ENCODE peak calls at places on chromosomes 1 and 21, in nine cellular contexts. P, H, Y, K, I, T, J, D and A are unnamed samples. For H3K4me1, the result is how much of the 10 kb centered on the place peaks cover.

GRCh38 chr1:218674280-218674773 is 329.2 kb downstream of the TGFB2 start:
- DNase-seq in P (no peak), D (no peak), H (peak), J (no peak), Y (no peak), I (peak), T (no peak), K (no peak), A (peak)

GRCh38 chr1:230542054-230542453 is 100.2 kb upstream of the COG2 start:
- DNase-seq in J (no peak), K (peak), P (no peak), H (no peak), D (no peak), I (no peak), Y (no peak), T (no peak), A (no peak)

GRCh38 chr1:44808063-44808937 is at the start of gene BTBD19:
- DNase-seq in Y (peak), T (peak), I (no peak), D (peak), P (peak), K (no peak), J (peak), H (peak), A (peak)

GRCh38 chr1:184800876-184801275 is 46.2 kb upstream of the EDEM3 start:
- DNase-seq in T (no peak), P (no peak), I (no peak), K (no peak), H (no peak), J (no peak), Y (no peak), D (no peak), A (no peak)

GRCh38 chr21:33951276-33952178 is 35.9 kb upstream of the ATP5PO start:
- DNase-seq in I (no peak), Y (no peak), H (peak), T (no peak), D (no peak), P (no peak), K (no peak), J (no peak), A (no peak)

GRCh38 chr1:153841463-153841994 is 66.3 kb downstream of the SLC27A3 start:
- DNase-seq in D (no peak), P (no peak), J (no peak), I (no peak), T (no peak), Y (no peak), H (no peak), K (no peak), A (no peak)

GRCh38 chr1:234722904-234723588 is 113.1 kb upstream of the IRF2BP2 start:
- DNase-seq in P (peak), K (peak), T (peak), H (no peak), D (peak), Y (peak), I (peak), J (peak), A (peak)

GRCh38 chr1:64864018-64864945 is 102.1 kb downstream of the JAK1 start:
- DNase-seq in D (no peak), J (no peak), I (no peak), H (no peak), T (peak), P (peak), Y (peak), K (no peak), A (no peak)

GRCh38 chr1:79431341-79431740 is 424.8 kb upstream of the ADGRL4 start:
- DNase-seq in I (no peak), T (no peak), H (no peak), D (no peak), K (no peak), Y (no peak), J (no peak), P (no peak), A (no peak)

GRCh38 chr1:154485106-154485505 is 16.9 kb upstream of the TDRD10 start:
- DNase-seq in I (no peak), D (peak), H (no peak), T (no peak), P (no peak), K (no peak), J (no peak), Y (peak), A (no peak)

GRCh38 chr1:203673550-203674411 is 47.1 kb downstream of the ATP2B4 start:
- DNase-seq in J (no peak), Y (peak), H (no peak), I (peak), T (peak), K (no peak), P (peak), D (peak), A (peak)

GRCh38 chr1:30982937-30983336 is 74.4 kb upstream of the SDC3 start:
- DNase-seq in P (no peak), Y (no peak), D (no peak), K (no peak), T (no peak), I (no peak), H (no peak), J (no peak), A (no peak)

GRCh38 chr1:212190169-212190568 is 95.0 kb upstream of the PPP2R5A start:
- DNase-seq in H (peak), J (no peak), D (no peak), T (no peak), I (no peak), Y (no peak), P (no peak), K (no peak), A (no peak)

GRCh38 chr1:32871364-32872188 is 864 bp upstream of the FNDC5 start:
- DNase-seq in I (no peak), J (no peak), Y (no peak), P (no peak), H (no peak), D (no peak), T (no peak), K (no peak), A (no peak)

GRCh38 chr1:32205401-32206370 is at the start of gene IQCC:
- DNase-seq in K (peak), J (peak), P (peak), I (peak), D (peak), H (peak), T (peak), Y (peak), A (peak)

GRCh38 chr1:52268372-52268771 is 97.6 kb downstream of the CC2D1B start:
- DNase-seq in P (no peak), T (no peak), H (no peak), D (no peak), I (no peak), Y (no peak), J (no peak), K (no peak), A (no peak)

GRCh38 chr1:187948170-187948794 is 1119.5 kb downstream of the PLA2G4A start:
- DNase-seq in D (no peak), J (no peak), T (no peak), I (no peak), H (no peak), Y (no peak), K (no peak), P (no peak), A (no peak)

GRCh38 chr1:17370618-17371017 is 1.4 kb upstream of the PADI6 start:
- DNase-seq in K (no peak), T (no peak), P (no peak), D (no peak), H (no peak), J (no peak), I (peak), Y (no peak), A (no peak)

GRCh38 chr1:26799479-26800133 is 11.9 kb downstream of the PIGV start:
- DNase-seq in J (no peak), K (no peak), H (no peak), P (peak), I (no peak), D (no peak), T (peak), Y (no peak), A (peak)

GRCh38 chr1:36776949-36777348 is 257.4 kb downstream of the GRIK3 start:
- DNase-seq in P (no peak), Y (no peak), D (no peak), I (no peak), T (no peak), H (no peak), J (no peak), K (no peak), A (no peak)

GRCh38 chr1:43991476-43992231 is at the start of gene CCDC24:
- DNase-seq in J (peak), Y (peak), P (peak), K (peak), H (peak), I (peak), D (peak), T (peak), A (peak)

GRCh38 chr1:236400061-236400638 is 6.1 kb downstream of the EDARADD start:
- DNase-seq in Y (no peak), J (no peak), T (no peak), H (peak), D (no peak), I (no peak), K (no peak), P (no peak), A (no peak)

GRCh38 chr1:101290922-101291561 is 54.2 kb downstream of the S1PR1 start:
- DNase-seq in T (no peak), J (no peak), I (no peak), Y (no peak), D (no peak), H (no peak), K (no peak), P (no peak), A (no peak)

GRCh38 chr1:179953974-179954493 is 576 bp upstream of the CEP350 start:
- DNase-seq in J (no peak), D (no peak), T (peak), H (peak), P (peak), K (no peak), I (peak), Y (no peak), A (no peak)

GRCh38 chr21:41487082-41487481 is 20.9 kb downstream of the TMPRSS2 start:
- DNase-seq in K (no peak), P (no peak), I (no peak), Y (no peak), J (no peak), H (no peak), T (no peak), D (no peak), A (no peak)

GRCh38 chr1:227947425-227947677 is 381 bp downstream of the WNT9A start:
- DNase-seq in Y (no peak), T (no peak), I (peak), K (no peak), D (no peak), P (peak), H (no peak), J (no peak), A (no peak)

GRCh38 chr1:15684042-15684461 is at the start of gene PLEKHM2:
- DNase-seq in H (no peak), D (no peak), J (no peak), P (no peak), Y (peak), T (peak), K (no peak), I (peak), A (peak)

DNA sequence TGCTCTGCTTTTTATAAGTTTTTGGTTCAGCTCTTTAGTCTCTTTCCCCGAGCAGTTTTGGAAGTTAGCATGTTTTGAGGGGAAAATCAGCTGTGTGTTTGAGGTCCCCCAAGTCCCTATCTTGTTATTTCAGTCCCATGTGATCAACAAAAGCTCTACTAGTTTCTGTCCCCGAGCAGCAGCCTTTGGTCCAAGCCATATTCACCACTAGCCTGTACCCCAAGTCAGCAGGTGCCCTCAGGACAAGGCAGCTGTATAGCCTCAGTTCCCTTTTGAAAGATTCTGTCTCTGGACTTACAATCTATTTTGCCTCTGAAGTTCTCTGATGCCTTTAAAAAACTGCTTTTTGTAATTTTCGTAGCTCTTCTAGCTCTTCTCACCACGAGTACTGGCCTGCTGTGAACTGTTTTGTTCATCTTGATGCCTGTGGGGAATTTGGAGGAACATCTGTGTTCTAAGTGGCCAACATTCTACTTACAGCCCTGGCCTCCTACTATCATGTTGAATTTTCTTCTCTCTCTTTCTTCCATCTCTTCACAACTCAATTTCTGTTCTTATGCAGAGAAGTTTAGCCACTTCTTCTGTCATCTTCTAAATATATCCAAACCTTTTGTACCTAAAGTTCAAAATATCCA is 16.7 kb downstream of the UAP1 start:
- DNase-seq in P (no peak), I (no peak), K (no peak), H (no peak), T (no peak), J (no peak), D (no peak), Y (no peak), A (no peak)
- TF ChIP-seq EP300 in P (no peak), I (no peak), K (no peak), H (no peak), T (no peak), J (no peak), D (no peak), Y (no peak), A (no peak)

DNA sequence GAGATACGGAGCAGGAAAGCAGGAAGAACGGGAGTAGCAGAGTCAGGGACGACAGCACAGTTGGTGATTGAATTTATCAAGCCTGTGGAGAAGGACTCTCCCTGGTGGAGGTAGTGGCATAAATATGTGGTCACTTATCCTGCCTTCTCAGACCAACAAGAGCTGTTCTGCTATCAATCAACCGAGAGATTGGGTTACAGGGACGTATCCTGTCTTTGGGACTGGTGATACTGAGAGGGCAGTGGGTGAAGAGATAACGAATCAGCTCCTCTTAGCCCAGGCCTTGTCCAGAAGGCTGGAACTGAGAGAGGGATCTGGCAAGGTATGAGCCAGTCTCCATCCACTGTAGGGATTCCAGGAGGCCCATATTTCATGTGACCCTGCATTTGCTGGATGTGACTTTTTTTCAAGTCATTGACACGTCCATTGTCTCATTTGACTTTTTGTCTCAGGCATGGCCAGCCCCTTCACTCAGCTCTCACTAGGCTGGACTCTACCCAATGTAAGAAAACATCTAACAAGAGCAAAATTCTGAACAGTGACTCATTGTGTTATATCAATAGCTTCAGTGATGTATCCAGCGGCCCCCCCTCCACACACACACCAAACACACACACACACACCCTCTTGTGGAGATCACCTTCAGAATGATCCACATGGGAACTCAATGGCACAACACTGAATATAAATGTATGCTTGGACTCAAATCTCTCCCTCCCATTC is 11.3 kb downstream of the C1orf116 start:
- DNase-seq in J (no peak), I (no peak), D (no peak), H (no peak), P (no peak), Y (no peak), K (peak), T (no peak), A (no peak)
- H3K4me1 ChIP-seq in J (half or more), I (half or more), D (half or more), H (under half), P (under half), Y (half or more), K (under half), T (under half), A (under half)

GRCh38 chr1:167541610-167542009 is 12.0 kb downstream of the CREG1 start:
- DNase-seq in T (no peak), P (no peak), K (no peak), H (no peak), J (no peak), I (no peak), Y (no peak), D (no peak), A (no peak)

GRCh38 chr1:167541013-167541412 is 12.5 kb downstream of the CREG1 start:
- DNase-seq in D (no peak), H (no peak), T (no peak), K (no peak), P (no peak), Y (no peak), I (no peak), J (no peak), A (no peak)

GRCh38 chr1:167544447-167544846 is 9.1 kb downstream of the CREG1 start:
- DNase-seq in D (no peak), K (no peak), H (no peak), I (no peak), Y (peak), T (peak), P (no peak), J (no peak), A (no peak)

GRCh38 chr1:167543566-167543965 is 10.0 kb downstream of the CREG1 start:
- DNase-seq in P (no peak), D (no peak), T (no peak), I (no peak), K (no peak), Y (no peak), H (no peak), J (no peak), A (no peak)

GRCh38 chr1:167542109-167543032 is 11.2 kb downstream of the CREG1 start:
- DNase-seq in H (no peak), Y (no peak), D (no peak), P (no peak), I (no peak), J (no peak), K (no peak), T (no peak), A (no peak)
- H3K4me3 ChIP-seq in H (no peak), Y (no peak), D (no peak), P (no peak), I (no peak), J (no peak), K (no peak), T (no peak), A (no peak)

GRCh38 chr1:216883518-216883917 is 160.3 kb upstream of the ESRRG start:
- DNase-seq in K (no peak), J (no peak), D (no peak), T (no peak), Y (no peak), H (no peak), P (no peak), I (no peak), A (no peak)
- TF ChIP-seq EP300 in K (no peak), J (no peak), D (no peak), T (no peak), Y (no peak), H (no peak), P (no peak), I (no peak), A (no peak)